ENCODE peak calls at places on chromosomes 13 and 19, in eight cellular contexts. K is uterus, D is foreskin keratinocyte, X is tibial nerve, E is GM20000, N is fibroblast of mammary gland, L is RWPE2, A is mucosa of descending colon. I is an unnamed sample.

GRCh38 chr19:1608414-1609391 is 3.4 kb upstream of the UQCR11 start:
- DNase-seq in N (peak), E (peak), L (no peak), K (no peak), X (no peak), A (no peak), D (no peak), I (peak)

GRCh38 chr19:48415395-48415794 is 21.9 kb downstream of the GRIN2D start:
- DNase-seq in D (no peak), L (peak), K (peak), X (peak), A (peak), E (peak), N (peak), I (peak)

GRCh38 chr19:45295873-45296272 is 26.8 kb downstream of the CKM start:
- DNase-seq in A (no peak), X (no peak), K (no peak), D (no peak), E (no peak), L (no peak), N (no peak), I (no peak)

GRCh38 chr13:51772781-51773180 is 31.2 kb downstream of the DHRS12 start:
- DNase-seq in N (no peak), L (no peak), K (no peak), A (no peak), X (no peak), D (no peak), E (no peak), I (no peak)

GRCh38 chr13:113616281-113616906 is 31.8 kb downstream of the TFDP1 start:
- DNase-seq in L (no peak), D (no peak), K (no peak), X (no peak), A (no peak), E (no peak), N (peak), I (peak)

GRCh38 chr19:9597027-9597426 is 12.7 kb upstream of the ZNF121 start:
- DNase-seq in X (no peak), A (no peak), N (peak), E (no peak), L (no peak), D (peak), K (no peak), I (peak)

GRCh38 chr19:11539495-11540365 is 1.1 kb downstream of the CNN1 start:
- DNase-seq in X (no peak), K (peak), N (no peak), A (peak), D (no peak), L (no peak), E (no peak), I (no peak)

GRCh38 chr13:23992722-23993438 is 95.6 kb upstream of the C1QTNF9B start:
- DNase-seq in A (no peak), K (no peak), D (no peak), E (no peak), L (no peak), X (no peak), N (no peak), I (no peak)

GRCh38 chr19:38734176-38734425 is 10.2 kb downstream of the CAPN12 start:
- DNase-seq in X (no peak), L (no peak), N (no peak), D (no peak), K (peak), E (no peak), A (peak), I (no peak)

GRCh38 chr19:50178320-50178719 is 15.2 kb upstream of the IZUMO2 start:
- DNase-seq in A (no peak), L (no peak), D (no peak), X (no peak), K (no peak), N (no peak), E (no peak), I (no peak)

GRCh38 chr19:44401108-44401786 is at the start of gene ZNF285:
- DNase-seq in N (peak), A (peak), E (peak), K (peak), X (peak), D (peak), L (peak), I (peak)

GRCh38 chr19:33616857-33617256 is 4.9 kb upstream of the CHST8 start:
- DNase-seq in D (no peak), X (no peak), N (no peak), L (no peak), E (no peak), A (no peak), K (no peak), I (no peak)

GRCh38 chr19:6811906-6812305 is 39.4 kb downstream of the VAV1 start:
- DNase-seq in D (peak), E (no peak), N (peak), K (no peak), A (no peak), L (no peak), X (no peak), I (peak)

GRCh38 chr19:47641891-47642485 is 33.1 kb downstream of the BICRA start:
- DNase-seq in E (no peak), K (no peak), A (no peak), D (no peak), N (no peak), X (no peak), L (no peak), I (no peak)

GRCh38 chr19:39937792-39938191 is 3.4 kb upstream of the FCGBP start:
- DNase-seq in D (no peak), A (no peak), X (no peak), E (no peak), L (no peak), N (no peak), K (no peak), I (no peak)

GRCh38 chr13:45537506-45537905 is 72.8 kb downstream of the COG3 start:
- DNase-seq in L (no peak), N (peak), A (no peak), E (no peak), D (no peak), K (no peak), X (no peak), I (no peak)

GRCh38 chr13:88303605-88304004 is 632.4 kb downstream of the SLITRK5 start:
- DNase-seq in L (no peak), E (no peak), N (no peak), A (no peak), K (no peak), X (no peak), D (no peak), I (no peak)

GRCh38 chr13:107827840-107828549 is 387.3 kb downstream of the LIG4 start:
- DNase-seq in N (no peak), X (no peak), E (no peak), K (no peak), L (no peak), A (no peak), D (no peak), I (no peak)

GRCh38 chr13:89514534-89515312 is 1832.8 kb upstream of the MIR17HG start:
- DNase-seq in A (no peak), D (peak), X (no peak), E (no peak), N (peak), K (no peak), L (peak), I (peak)

GRCh38 chr19:6238643-6239281 is 41.0 kb downstream of the MLLT1 start:
- DNase-seq in A (peak), K (peak), N (peak), X (no peak), D (no peak), L (peak), E (no peak), I (peak)

GRCh38 chr19:4581381-4582111 is 22.1 kb upstream of the SEMA6B start:
- DNase-seq in N (no peak), A (no peak), X (no peak), L (no peak), K (no peak), D (no peak), E (peak), I (peak)

GRCh38 chr19:49335784-49336481 is 727 bp downstream of the CD37 start:
- DNase-seq in A (no peak), N (no peak), L (no peak), K (no peak), D (no peak), E (peak), X (no peak), I (no peak)

GRCh38 chr19:51701468-51702100 is 8.5 kb downstream of the SPACA6 start:
- DNase-seq in E (no peak), A (no peak), K (no peak), D (no peak), N (no peak), L (no peak), X (no peak), I (no peak)

DNA sequence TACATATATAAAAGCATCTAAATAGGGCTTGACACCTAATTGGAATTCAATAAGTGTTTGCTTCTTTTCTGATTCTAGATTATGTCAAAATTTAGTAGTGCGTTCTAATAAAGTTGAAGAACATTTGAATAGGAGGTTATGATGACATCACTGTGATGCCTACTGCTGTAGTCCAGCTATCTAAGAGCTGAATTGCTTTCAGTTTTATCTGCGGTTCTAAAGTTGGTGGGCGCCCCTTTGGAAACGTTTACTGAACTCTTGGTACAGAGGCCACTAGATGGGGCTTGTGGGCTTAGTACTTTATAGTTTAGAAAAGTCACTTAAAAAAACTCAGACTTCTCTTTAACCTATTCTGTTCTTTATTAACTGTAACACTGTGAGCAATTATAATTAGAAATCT is 776.9 kb downstream of the GPC5 start:
- DNase-seq in L (no peak), E (peak), D (no peak), X (no peak), A (no peak), N (peak), K (no peak), I (peak)
- TF ChIP-seq CTCF in L (peak), E (no peak), D (peak), X (no peak), A (no peak), N (peak), K (no peak), I (peak)

GRCh38 chr13:78657699-78658629 is 991 bp downstream of the OBI1 start:
- DNase-seq in X (no peak), K (no peak), N (peak), E (peak), L (no peak), D (peak), A (no peak), I (peak)

GRCh38 chr13:78659450-78660110 is 625 bp upstream of the OBI1 start:
- DNase-seq in E (peak), X (no peak), N (peak), K (no peak), L (no peak), A (no peak), D (no peak), I (peak)

GRCh38 chr13:78658630-78659449 is at the start of gene OBI1:
- DNase-seq in K (peak), N (peak), X (peak), E (peak), A (peak), L (peak), D (peak), I (peak)

GRCh38 chr13:78662467-78662866 is 3.5 kb upstream of the OBI1 start:
- DNase-seq in L (no peak), K (no peak), E (peak), A (no peak), X (no peak), D (no peak), N (no peak), I (no peak)

DNA sequence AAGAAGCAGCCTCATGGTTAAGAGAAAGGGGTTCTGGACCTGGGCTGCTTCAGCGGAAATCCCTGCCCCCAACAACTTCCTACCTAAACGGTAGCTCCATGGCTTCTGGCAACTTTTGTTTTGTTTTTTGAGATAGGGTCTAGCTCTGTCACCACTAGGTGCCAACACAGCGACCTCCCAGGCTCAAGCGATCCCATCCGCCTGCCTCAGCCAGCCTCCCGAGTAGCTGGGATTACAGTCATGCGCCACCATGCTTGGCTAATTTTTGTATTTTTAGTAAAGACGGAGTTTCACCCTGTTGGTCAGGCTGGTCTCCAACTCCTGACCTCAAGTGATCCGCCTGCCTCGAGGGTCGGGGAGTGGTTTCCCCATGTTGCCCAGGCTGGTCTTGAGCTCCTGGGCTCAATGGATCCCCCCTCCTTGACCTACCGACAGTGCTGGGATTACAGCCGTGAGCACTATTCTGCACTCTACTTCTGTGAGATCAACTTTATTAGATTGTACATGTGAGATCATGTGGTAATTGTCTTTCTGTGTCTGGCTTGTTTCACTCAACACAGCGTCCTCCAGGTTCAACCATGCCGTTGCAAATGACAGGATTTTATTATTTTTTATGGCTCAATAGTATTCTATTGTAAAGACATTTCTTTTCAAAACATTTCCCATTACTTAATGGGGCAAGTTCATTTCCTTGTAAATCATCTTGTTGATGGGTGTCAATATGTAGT is 1.3 kb upstream of the OBI1 start:
- DNase-seq in K (no peak), N (peak), E (peak), D (no peak), A (no peak), X (no peak), L (no peak), I (no peak)
- TF ChIP-seq CTCF in K (no peak), N (no peak), E (no peak), D (no peak), A (no peak), X (no peak), L (no peak), I (no peak)

DNA sequence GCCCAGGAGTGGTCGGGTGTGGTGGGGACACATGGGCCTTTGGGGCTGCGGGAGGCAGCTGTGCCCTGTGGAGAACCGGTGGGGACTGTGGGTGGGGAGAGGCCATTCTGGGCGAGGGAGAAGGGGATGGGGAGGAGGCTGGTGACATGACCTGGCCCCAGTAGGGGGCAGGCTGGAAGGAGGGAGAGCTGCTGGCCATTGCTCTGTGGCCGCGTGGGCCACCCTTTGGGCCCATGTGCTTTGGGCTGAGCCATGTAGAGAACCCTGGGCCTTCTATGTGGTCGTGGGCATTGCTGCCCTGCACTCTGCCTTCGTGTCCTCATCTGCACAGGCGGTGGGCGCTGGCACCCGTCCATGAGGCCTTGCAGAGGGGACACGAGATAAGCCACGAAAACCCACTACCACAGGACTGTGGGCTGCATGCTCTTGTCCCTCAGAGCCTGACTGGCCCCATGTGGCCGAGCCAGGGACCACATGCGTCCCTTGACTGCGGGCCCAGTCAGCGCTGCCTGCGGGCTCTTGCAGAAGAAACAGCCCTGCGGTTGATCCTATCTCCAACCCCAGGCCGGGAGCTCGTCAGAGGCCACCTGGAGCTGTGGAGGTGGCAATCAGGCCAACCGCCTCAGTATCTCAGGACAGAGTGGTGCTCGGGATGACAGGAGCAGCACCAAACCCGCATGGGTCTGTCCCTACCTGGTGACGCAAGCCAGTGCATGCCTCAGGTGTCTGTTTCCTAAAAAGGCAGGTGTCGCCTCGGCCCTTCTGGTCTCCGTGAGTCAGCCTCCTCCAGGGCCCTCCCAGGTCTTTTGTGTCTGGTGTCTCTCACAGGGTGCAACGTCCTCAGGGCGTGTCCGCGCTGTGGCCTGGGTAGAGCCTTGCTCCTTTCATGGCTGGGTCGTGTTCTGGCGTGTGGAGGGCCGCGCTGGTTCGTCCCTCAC is 14.3 kb downstream of the FZR1 start:
- DNase-seq in A (no peak), E (no peak), X (no peak), L (no peak), K (no peak), D (no peak), N (no peak), I (no peak)
- TF ChIP-seq CTCF in A (no peak), E (no peak), X (no peak), L (peak), K (no peak), D (peak), N (no peak), I (no peak)

GRCh38 chr19:14317157-14317556 is 64.1 kb upstream of the ADGRE5 start:
- DNase-seq in X (no peak), A (no peak), E (no peak), K (no peak), D (no peak), N (no peak), L (no peak), I (no peak)

GRCh38 chr19:14315433-14315832 is 65.8 kb upstream of the ADGRE5 start:
- DNase-seq in X (no peak), D (no peak), A (no peak), K (no peak), E (no peak), N (no peak), L (no peak), I (no peak)

GRCh38 chr19:14320253-14320652 is 61.0 kb upstream of the ADGRE5 start:
- DNase-seq in L (no peak), A (no peak), X (no peak), E (no peak), K (no peak), D (no peak), N (no peak), I (no peak)

GRCh38 chr19:14322889-14323463 is 58.3 kb upstream of the ADGRE5 start:
- DNase-seq in X (no peak), N (no peak), D (no peak), E (no peak), K (no peak), A (no peak), L (no peak), I (no peak)

DNA sequence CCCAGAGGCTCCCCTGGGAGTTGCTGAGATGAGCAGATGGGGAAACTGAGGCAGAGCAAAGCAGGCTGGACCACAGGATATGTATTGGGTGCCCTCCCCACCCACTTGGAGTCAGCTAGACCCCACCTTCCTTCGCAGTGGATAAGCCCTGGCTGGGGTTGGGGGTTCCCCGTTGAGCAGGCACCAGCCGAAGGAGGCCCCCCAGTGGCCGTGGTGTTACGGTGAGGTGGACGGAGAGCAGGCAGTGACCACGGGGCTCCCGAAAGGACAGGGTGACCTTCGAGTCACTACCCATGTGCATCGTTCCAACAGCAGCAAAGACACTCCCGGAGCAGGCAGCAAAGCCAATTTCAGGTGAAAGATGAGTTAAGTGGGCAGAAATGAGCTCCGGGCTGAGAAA is 62.4 kb upstream of the ADGRE5 start:
- DNase-seq in L (no peak), X (no peak), N (no peak), D (no peak), A (peak), K (no peak), E (peak), I (no peak)
- TF ChIP-seq CTCF in L (no peak), X (no peak), N (no peak), D (no peak), A (no peak), K (no peak), E (peak), I (peak)

DNA sequence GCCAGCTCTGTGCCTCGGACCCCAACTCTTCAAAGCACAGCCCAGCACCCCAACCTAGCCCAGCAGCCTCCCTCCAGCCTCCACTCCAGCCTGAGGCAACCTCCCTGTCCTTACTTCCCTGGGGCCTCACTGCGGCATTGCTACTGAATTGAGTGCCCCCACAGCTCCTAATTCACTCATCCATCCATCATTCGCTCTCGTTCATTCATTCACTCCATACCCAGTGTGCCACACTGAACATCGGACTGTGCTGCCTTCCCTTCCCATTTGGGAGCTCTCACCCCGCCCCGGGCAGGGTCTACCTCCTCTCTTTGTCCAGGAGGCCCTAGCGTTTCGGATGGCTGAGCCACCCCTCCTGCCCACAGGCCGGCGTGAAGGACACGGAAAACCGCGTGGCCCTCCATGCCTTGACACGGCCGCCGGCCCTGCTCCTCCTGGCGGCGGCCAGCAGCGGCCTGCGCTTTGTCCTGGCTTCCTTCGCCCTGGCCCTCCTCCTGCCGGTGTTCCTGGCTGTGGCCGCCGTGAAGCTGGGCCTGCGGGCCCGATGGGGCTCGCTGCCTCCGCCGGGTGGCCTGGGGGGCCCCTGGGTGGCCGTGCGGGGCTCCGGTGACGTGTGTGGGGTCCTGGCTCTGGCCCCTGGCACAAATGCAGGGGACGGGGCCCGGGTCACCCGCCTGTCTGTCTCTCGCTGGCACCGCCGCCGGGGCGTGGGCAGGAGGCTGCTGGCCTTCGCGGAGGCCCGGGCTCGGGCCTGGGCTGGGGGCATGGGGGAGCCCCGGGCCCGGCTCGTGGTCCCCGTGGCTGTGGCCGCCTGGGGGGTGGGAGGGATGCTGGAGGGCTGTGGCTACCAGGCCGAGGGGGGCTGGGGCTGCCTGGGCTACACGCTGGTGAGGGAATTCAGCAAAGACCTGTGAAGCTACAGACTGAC is 1.3 kb downstream of the NAT14 start:
- DNase-seq in K (peak), A (no peak), N (peak), X (no peak), D (no peak), L (no peak), E (peak), I (no peak)
- TF ChIP-seq CTCF in K (peak), A (no peak), N (peak), X (no peak), D (no peak), L (no peak), E (no peak), I (no peak)

I was measured in astrocyte of the spinal cord.